ENCODE peak calls at places on chromosomes 2 and 18, in seven cellular contexts. I is Kasumi-1; H is activated CD8-positive, alpha-beta memory T cell treated with anti-CD3 and anti-CD28 coated beads, Interleukin-2, amount 50 U/mL, for 4 hours; M is head of caudate nucleus; T is nucleus accumbens; Z is AG10803; W is HEK293T. Q is an unnamed sample.

GRCh38 chr2:36356199-36356989 is 816 bp downstream of the CRIM1 start:
- DNase-seq in I (peak), H (peak), M (peak), T (peak), Z (peak), W (no peak), Q (peak)

GRCh38 chr2:33411765-33412164 is 64.7 kb upstream of the RASGRP3 start:
- DNase-seq in I (no peak), H (no peak), M (no peak), T (no peak), Z (peak), W (peak), Q (peak)

GRCh38 chr18:79522451-79523220 is 126.9 kb downstream of the NFATC1 start:
- DNase-seq in I (no peak), H (peak), M (no peak), T (no peak), Z (no peak), W (no peak), Q (no peak)

GRCh38 chr2:43853141-43854081 is 14.6 kb downstream of the ABCG8 start:
- DNase-seq in I (no peak), H (no peak), M (no peak), T (no peak), Z (no peak), W (peak), Q (no peak)

GRCh38 chr2:241507430-241508239 is 749 bp downstream of the STK25 start:
- DNase-seq in I (peak), H (peak), M (peak), T (peak), Z (peak), W (peak), Q (peak)

GRCh38 chr2:112703684-112704083 is 17.1 kb upstream of the NT5DC4 start:
- DNase-seq in I (no peak), H (no peak), M (no peak), T (no peak), Z (no peak), W (no peak), Q (no peak)

GRCh38 chr2:56267412-56267788 is 83.6 kb downstream of the CCDC85A start:
- DNase-seq in I (no peak), H (no peak), M (no peak), T (no peak), Z (peak), W (no peak), Q (no peak)

GRCh38 chr2:168712053-168712452 is 90.4 kb upstream of the NOSTRIN start:
- DNase-seq in I (peak), H (no peak), M (no peak), T (no peak), Z (no peak), W (no peak), Q (no peak)

GRCh38 chr18:27378396-27379094 is 193.4 kb upstream of the CHST9 start:
- DNase-seq in I (no peak), H (no peak), M (no peak), T (no peak), Z (peak), W (no peak), Q (peak)

GRCh38 chr2:62313433-62314227 is 117.7 kb downstream of the B3GNT2 start:
- DNase-seq in I (peak), H (peak), M (no peak), T (no peak), Z (no peak), W (no peak), Q (no peak)

GRCh38 chr18:79572848-79573451 is 106.7 kb upstream of the CTDP1 start:
- DNase-seq in I (no peak), H (no peak), M (peak), T (no peak), Z (no peak), W (no peak), Q (no peak)

GRCh38 chr2:202038471-202039277 is 5.0 kb downstream of the FZD7 start:
- DNase-seq in I (no peak), H (no peak), M (no peak), T (no peak), Z (no peak), W (no peak), Q (peak)

GRCh38 chr2:221570321-221571107 is 1.6 kb downstream of the EPHA4 start:
- DNase-seq in I (no peak), H (peak), M (peak), T (peak), Z (peak), W (peak), Q (peak)

GRCh38 chr2:46924038-46924437 is 8.4 kb upstream of the MCFD2 start:
- DNase-seq in I (no peak), H (no peak), M (no peak), T (no peak), Z (no peak), W (no peak), Q (no peak)

GRCh38 chr18:10247402-10248117 is 206.9 kb upstream of the APCDD1 start:
- DNase-seq in I (no peak), H (no peak), M (no peak), T (peak), Z (no peak), W (no peak), Q (no peak)

GRCh38 chr2:64359892-64360657 is 93.9 kb upstream of the LGALSL start:
- DNase-seq in I (no peak), H (peak), M (no peak), T (no peak), Z (peak), W (no peak), Q (no peak)

GRCh38 chr18:51051105-51051712 is 21.2 kb downstream of the SMAD4 start:
- DNase-seq in I (peak), H (no peak), M (no peak), T (no peak), Z (peak), W (peak), Q (no peak)

GRCh38 chr2:42696987-42697386 is 66.9 kb downstream of the OXER1 start:
- DNase-seq in I (no peak), H (no peak), M (no peak), T (no peak), Z (no peak), W (no peak), Q (no peak)

GRCh38 chr2:131122496-131122895 is 17.4 kb downstream of the PLEKHB2 start:
- DNase-seq in I (no peak), H (no peak), M (no peak), T (no peak), Z (no peak), W (no peak), Q (no peak)

GRCh38 chr2:33317369-33318015 is 159.0 kb upstream of the RASGRP3 start:
- DNase-seq in I (no peak), H (no peak), M (no peak), T (no peak), Z (peak), W (no peak), Q (no peak)

GRCh38 chr2:36605273-36605672 is 7.3 kb upstream of the FEZ2 start:
- DNase-seq in I (no peak), H (no peak), M (no peak), T (no peak), Z (no peak), W (no peak), Q (no peak)

GRCh38 chr2:119416299-119416923 is 15.2 kb upstream of the TMEM37 start:
- DNase-seq in I (no peak), H (no peak), M (no peak), T (no peak), Z (no peak), W (no peak), Q (no peak)

GRCh38 chr2:195898505-195898904 is 170.1 kb downstream of the DNAH7 start:
- DNase-seq in I (peak), H (no peak), M (peak), T (peak), Z (peak), W (peak), Q (peak)

GRCh38 chr2:3600256-3600855 is 5.4 kb downstream of the COLEC11 start:
- DNase-seq in I (no peak), H (no peak), M (no peak), T (no peak), Z (no peak), W (no peak), Q (no peak)

GRCh38 chr18:10530852-10531251 is 5.0 kb downstream of the NAPG start:
- DNase-seq in I (no peak), H (peak), M (no peak), T (no peak), Z (no peak), W (no peak), Q (no peak)

GRCh38 chr2:7765236-7765635 is 848.0 kb downstream of the RNF144A start:
- DNase-seq in I (no peak), H (no peak), M (no peak), T (no peak), Z (no peak), W (no peak), Q (no peak)

GRCh38 chr2:111662039-111662740 is 221.8 kb downstream of the ANAPC1 start:
- DNase-seq in I (no peak), H (no peak), M (no peak), T (no peak), Z (peak), W (no peak), Q (no peak)

GRCh38 chr2:128445533-128445900 is 126.8 kb upstream of the HS6ST1 start:
- DNase-seq in I (no peak), H (peak), M (no peak), T (no peak), Z (no peak), W (no peak), Q (no peak)

Q was measured in thyroid gland.